ENCODE peak calls at places on chromosomes 12 and 14, in ten cellular contexts. P, W, B, N, Y, V, K, Q, O and I are unnamed samples.

GRCh38 chr14:42192659-42193425 is 586.2 kb downstream of the LRFN5 start:
- DNase-seq in P (no peak), W (no peak), B (no peak), N (no peak), Y (peak; percentile 94), V (peak; percentile 65), K (peak; percentile 85), Q (no peak), O (no peak), I (no peak)

GRCh38 chr14:78022059-78022458 is 148.1 kb upstream of the NRXN3 start:
- DNase-seq in P (no peak), W (no peak), B (peak; percentile 19), N (no peak), Y (peak; percentile 24), V (peak; percentile 67), K (peak; percentile 75), Q (peak; percentile 79), O (peak; percentile 59), I (no peak)

GRCh38 chr14:26606729-26607128 is 8.9 kb upstream of the NOVA1 start:
- DNase-seq in P (no peak), W (no peak), B (no peak), N (no peak), Y (no peak), V (no peak), K (no peak), Q (no peak), O (no peak), I (no peak)

GRCh38 chr12:110501378-110501721 is 561 bp downstream of the VPS29 start:
- DNase-seq in P (peak; percentile 31), W (no peak), B (no peak), N (no peak), Y (peak; percentile 13), V (no peak), K (peak; percentile 87), Q (peak; percentile 51), O (peak; percentile 61), I (no peak)

GRCh38 chr14:102796661-102797190 is 19.5 kb downstream of the TRAF3 start:
- DNase-seq in P (no peak), W (no peak), B (no peak), N (no peak), Y (no peak), V (no peak), K (no peak), Q (no peak), O (no peak), I (no peak)

GRCh38 chr12:54428050-54429013 is 9.3 kb upstream of the ITGA5 start:
- DNase-seq in P (no peak), W (no peak), B (no peak), N (no peak), Y (no peak), V (no peak), K (peak; percentile 77), Q (peak; percentile 78), O (no peak), I (no peak)

GRCh38 chr14:61337893-61338292 is 16.5 kb downstream of the PRKCH start:
- DNase-seq in P (no peak), W (no peak), B (no peak), N (no peak), Y (no peak), V (no peak), K (no peak), Q (no peak), O (no peak), I (peak; percentile 96)

GRCh38 chr12:106227641-106228319 is 20.0 kb downstream of the CKAP4 start:
- DNase-seq in P (no peak), W (no peak), B (no peak), N (peak; percentile 87), Y (no peak), V (no peak), K (no peak), Q (no peak), O (no peak), I (no peak)

GRCh38 chr12:1972856-1973317 is 31.4 kb downstream of the DCP1B start:
- DNase-seq in P (no peak), W (no peak), B (no peak), N (no peak), Y (no peak), V (no peak), K (no peak), Q (no peak), O (no peak), I (no peak)

GRCh38 chr14:91998667-91999570 is 40.9 kb downstream of the TRIP11 start:
- DNase-seq in P (no peak), W (no peak), B (no peak), N (no peak), Y (no peak), V (no peak), K (no peak), Q (no peak), O (no peak), I (no peak)

GRCh38 chr12:76711241-76711640 is 52.7 kb upstream of the ZDHHC17 start:
- DNase-seq in P (no peak), W (no peak), B (no peak), N (no peak), Y (no peak), V (no peak), K (no peak), Q (no peak), O (no peak), I (no peak)

GRCh38 chr14:91985521-91986255 is 38.2 kb upstream of the FBLN5 start:
- DNase-seq in P (no peak), W (no peak), B (no peak), N (no peak), Y (no peak), V (no peak), K (no peak), Q (no peak), O (no peak), I (no peak)

GRCh38 chr12:10615532-10615931 is 2.1 kb upstream of the MAGOHB start:
- DNase-seq in P (no peak), W (no peak), B (no peak), N (no peak), Y (no peak), V (no peak), K (peak; percentile 14), Q (no peak), O (no peak), I (no peak)

GRCh38 chr14:67166450-67166853 is 22.8 kb upstream of the GARIN2 start:
- DNase-seq in P (no peak), W (no peak), B (no peak), N (no peak), Y (peak; percentile 20), V (peak; percentile 24), K (peak; percentile 63), Q (peak; percentile 5), O (peak; percentile 22), I (no peak)

GRCh38 chr12:7667025-7667575 is 1.4 kb upstream of the APOBEC1 start:
- DNase-seq in P (no peak), W (no peak), B (no peak), N (no peak), Y (peak; percentile 2), V (peak; percentile 19), K (peak; percentile 51), Q (peak; percentile 70), O (no peak), I (no peak)

GRCh38 chr12:105814283-105814682 is 324.5 kb downstream of the NUAK1 start:
- DNase-seq in P (no peak), W (no peak), B (no peak), N (no peak), Y (no peak), V (no peak), K (no peak), Q (no peak), O (peak; percentile 98), I (no peak)

GRCh38 chr14:77950371-77950770 is 150.5 kb downstream of the ADCK1 start:
- DNase-seq in P (no peak), W (no peak), B (no peak), N (no peak), Y (no peak), V (no peak), K (no peak), Q (no peak), O (no peak), I (no peak)

GRCh38 chr12:80494836-80495235 is 50.8 kb downstream of the PTPRQ start:
- DNase-seq in P (no peak), W (no peak), B (no peak), N (no peak), Y (no peak), V (no peak), K (no peak), Q (no peak), O (no peak), I (no peak)

GRCh38 chr12:87953257-87953860 is 75.8 kb downstream of the C12orf50 start:
- DNase-seq in P (no peak), W (no peak), B (no peak), N (no peak), Y (peak; percentile 3), V (peak; percentile 41), K (peak; percentile 70), Q (no peak), O (peak; percentile 25), I (no peak)

GRCh38 chr14:25010471-25010870 is 39.5 kb downstream of the STXBP6 start:
- DNase-seq in P (no peak), W (no peak), B (no peak), N (no peak), Y (no peak), V (no peak), K (no peak), Q (no peak), O (no peak), I (no peak)

GRCh38 chr14:52069617-52070431 is 965 bp upstream of the NID2 start:
- DNase-seq in P (no peak), W (no peak), B (no peak), N (peak; percentile 79), Y (no peak), V (no peak), K (no peak), Q (no peak), O (no peak), I (no peak)

GRCh38 chr12:104372048-104372720 is 68.6 kb downstream of the EID3 start:
- DNase-seq in P (no peak), W (no peak), B (no peak), N (no peak), Y (no peak), V (no peak), K (no peak), Q (peak; percentile 75), O (no peak), I (no peak)

GRCh38 chr12:124774054-124774461 is 89.6 kb downstream of the SCARB1 start:
- DNase-seq in P (no peak), W (no peak), B (no peak), N (no peak), Y (no peak), V (no peak), K (no peak), Q (no peak), O (no peak), I (no peak)

GRCh38 chr12:68578765-68579164 is 31.9 kb upstream of the RAP1B start:
- DNase-seq in P (no peak), W (no peak), B (no peak), N (no peak), Y (no peak), V (no peak), K (no peak), Q (no peak), O (no peak), I (no peak)

GRCh38 chr14:104600141-104600643 is 4.4 kb downstream of the TMEM179 start:
- DNase-seq in P (no peak), W (no peak), B (no peak), N (peak; percentile 68), Y (no peak), V (no peak), K (no peak), Q (no peak), O (no peak), I (no peak)

GRCh38 chr14:54278087-54278486 is 118.7 kb upstream of the CDKN3 start:
- DNase-seq in P (no peak), W (no peak), B (no peak), N (no peak), Y (no peak), V (no peak), K (no peak), Q (no peak), O (peak; percentile 31), I (no peak)

GRCh38 chr14:73058923-73059311 is 583 bp downstream of the RBM25 start:
- DNase-seq in P (peak; percentile 49), W (no peak), B (no peak), N (no peak), Y (no peak), V (no peak), K (peak; percentile 65), Q (no peak), O (no peak), I (no peak)

GRCh38 chr14:66772146-66772545 is 264.2 kb downstream of the GPHN start:
- DNase-seq in P (no peak), W (no peak), B (no peak), N (no peak), Y (no peak), V (no peak), K (no peak), Q (no peak), O (no peak), I (no peak)